ENCODE peak calls at places on chromosomes 7 and 10, in ten cellular contexts. One of them, this sample, is unnamed.

GRCh38 chr10:35040761-35041501 is 49.2 kb downstream of the CUL2 start:
- DNase-seq in progenitor cell of endocrine pancreas: no peak
- DNase-seq in fibroblast of pulmonary artery: peak; percentile 74
- DNase-seq in OCI-LY7: no peak
- DNase-seq in GM12891: no peak
- DNase-seq in ACHN: no peak
- DNase-seq in left lobe of liver: no peak
- DNase-seq in body of pancreas: no peak
- DNase-seq in HFFc6: peak; percentile 73
- DNase-seq in head of caudate nucleus: no peak
- DNase-seq in this sample: no peak

GRCh38 chr10:132554991-132555647 is 17.5 kb downstream of the INPP5A start:
- DNase-seq in progenitor cell of endocrine pancreas: no peak
- DNase-seq in fibroblast of pulmonary artery: no peak
- DNase-seq in OCI-LY7: peak; percentile 82
- DNase-seq in GM12891: peak; percentile 56
- DNase-seq in ACHN: no peak
- DNase-seq in left lobe of liver: peak; percentile 53
- DNase-seq in body of pancreas: peak; percentile 39
- DNase-seq in HFFc6: no peak
- DNase-seq in head of caudate nucleus: no peak
- DNase-seq in this sample: peak; percentile 60

GRCh38 chr7:6650086-6650485 is 13.0 kb downstream of the ZNF316 start:
- DNase-seq in progenitor cell of endocrine pancreas: no peak
- DNase-seq in fibroblast of pulmonary artery: no peak
- DNase-seq in OCI-LY7: no peak
- DNase-seq in GM12891: no peak
- DNase-seq in ACHN: no peak
- DNase-seq in left lobe of liver: no peak
- DNase-seq in body of pancreas: no peak
- DNase-seq in HFFc6: no peak
- DNase-seq in head of caudate nucleus: no peak
- DNase-seq in this sample: no peak

GRCh38 chr7:102993532-102994029 is 80.8 kb downstream of the LRRC17 start:
- DNase-seq in progenitor cell of endocrine pancreas: no peak
- DNase-seq in fibroblast of pulmonary artery: peak; percentile 97
- DNase-seq in OCI-LY7: no peak
- DNase-seq in GM12891: no peak
- DNase-seq in ACHN: no peak
- DNase-seq in left lobe of liver: no peak
- DNase-seq in body of pancreas: peak; percentile 53
- DNase-seq in HFFc6: peak; percentile 22
- DNase-seq in head of caudate nucleus: no peak
- DNase-seq in this sample: no peak

GRCh38 chr10:120942806-120943413 is 91.7 kb downstream of the WDR11 start:
- DNase-seq in progenitor cell of endocrine pancreas: peak; percentile 82
- DNase-seq in fibroblast of pulmonary artery: peak; percentile 85
- DNase-seq in OCI-LY7: peak; percentile 68
- DNase-seq in GM12891: peak; percentile 73
- DNase-seq in ACHN: peak; percentile 64
- DNase-seq in left lobe of liver: peak; percentile 77
- DNase-seq in body of pancreas: peak; percentile 75
- DNase-seq in HFFc6: peak; percentile 74
- DNase-seq in head of caudate nucleus: peak; percentile 90
- DNase-seq in this sample: peak; percentile 63

GRCh38 chr7:22387583-22387982 is 30.6 kb upstream of the RAPGEF5 start:
- DNase-seq in progenitor cell of endocrine pancreas: no peak
- DNase-seq in fibroblast of pulmonary artery: peak; percentile 31
- DNase-seq in OCI-LY7: no peak
- DNase-seq in GM12891: no peak
- DNase-seq in ACHN: no peak
- DNase-seq in left lobe of liver: no peak
- DNase-seq in body of pancreas: peak; percentile 27
- DNase-seq in HFFc6: peak; percentile 35
- DNase-seq in head of caudate nucleus: peak; percentile 55
- DNase-seq in this sample: no peak

GRCh38 chr7:50822716-50823115 is 40.0 kb upstream of the GRB10 start:
- DNase-seq in progenitor cell of endocrine pancreas: no peak
- DNase-seq in fibroblast of pulmonary artery: peak; percentile 50
- DNase-seq in OCI-LY7: no peak
- DNase-seq in GM12891: no peak
- DNase-seq in ACHN: peak; percentile 41
- DNase-seq in left lobe of liver: no peak
- DNase-seq in body of pancreas: no peak
- DNase-seq in HFFc6: peak; percentile 58
- DNase-seq in head of caudate nucleus: no peak
- DNase-seq in this sample: no peak

GRCh38 chr7:7183061-7183832 is 903 bp downstream of the C1GALT1 start:
- DNase-seq in progenitor cell of endocrine pancreas: peak; percentile 48
- DNase-seq in fibroblast of pulmonary artery: peak; percentile 30
- DNase-seq in OCI-LY7: peak; percentile 72
- DNase-seq in GM12891: peak; percentile 23
- DNase-seq in ACHN: peak; percentile 66
- DNase-seq in left lobe of liver: peak; percentile 76
- DNase-seq in body of pancreas: peak; percentile 73
- DNase-seq in HFFc6: peak; percentile 3
- DNase-seq in head of caudate nucleus: peak; percentile 26
- DNase-seq in this sample: peak; percentile 84

GRCh38 chr10:26556756-26557640 is 118.9 kb downstream of the APBB1IP start:
- DNase-seq in progenitor cell of endocrine pancreas: peak; percentile 30
- DNase-seq in fibroblast of pulmonary artery: peak; percentile 74
- DNase-seq in OCI-LY7: peak; percentile 67
- DNase-seq in GM12891: peak; percentile 39
- DNase-seq in ACHN: peak; percentile 67
- DNase-seq in left lobe of liver: no peak
- DNase-seq in body of pancreas: peak; percentile 55
- DNase-seq in HFFc6: peak; percentile 49
- DNase-seq in head of caudate nucleus: peak; percentile 26
- DNase-seq in this sample: no peak

GRCh38 chr10:75466886-75467285 is 35.5 kb downstream of the LRMDA start:
- DNase-seq in progenitor cell of endocrine pancreas: no peak
- DNase-seq in fibroblast of pulmonary artery: no peak
- DNase-seq in OCI-LY7: no peak
- DNase-seq in GM12891: no peak
- DNase-seq in ACHN: no peak
- DNase-seq in left lobe of liver: no peak
- DNase-seq in body of pancreas: no peak
- DNase-seq in HFFc6: no peak
- DNase-seq in head of caudate nucleus: no peak
- DNase-seq in this sample: no peak

GRCh38 chr10:4807803-4808507 is 18.1 kb upstream of the AKR1E2 start:
- DNase-seq in progenitor cell of endocrine pancreas: no peak
- DNase-seq in fibroblast of pulmonary artery: peak; percentile 94
- DNase-seq in OCI-LY7: no peak
- DNase-seq in GM12891: no peak
- DNase-seq in ACHN: peak; percentile 84
- DNase-seq in left lobe of liver: no peak
- DNase-seq in body of pancreas: no peak
- DNase-seq in HFFc6: peak; percentile 77
- DNase-seq in head of caudate nucleus: no peak
- DNase-seq in this sample: peak; percentile 25

GRCh38 chr10:6721964-6722615 is 142.0 kb upstream of the PRKCQ start:
- DNase-seq in progenitor cell of endocrine pancreas: no peak
- DNase-seq in fibroblast of pulmonary artery: peak; percentile 95
- DNase-seq in OCI-LY7: no peak
- DNase-seq in GM12891: no peak
- DNase-seq in ACHN: peak; percentile 35
- DNase-seq in left lobe of liver: no peak
- DNase-seq in body of pancreas: no peak
- DNase-seq in HFFc6: peak; percentile 95
- DNase-seq in head of caudate nucleus: no peak
- DNase-seq in this sample: no peak

GRCh38 chr7:32502656-32503189 is 7.4 kb downstream of the AVL9 start:
- DNase-seq in progenitor cell of endocrine pancreas: no peak
- DNase-seq in fibroblast of pulmonary artery: no peak
- DNase-seq in OCI-LY7: no peak
- DNase-seq in GM12891: no peak
- DNase-seq in ACHN: no peak
- DNase-seq in left lobe of liver: no peak
- DNase-seq in body of pancreas: no peak
- DNase-seq in HFFc6: no peak
- DNase-seq in head of caudate nucleus: no peak
- DNase-seq in this sample: no peak

GRCh38 chr7:15561840-15562239 is at the start of gene AGMO:
- DNase-seq in progenitor cell of endocrine pancreas: no peak
- DNase-seq in fibroblast of pulmonary artery: peak; percentile 28
- DNase-seq in OCI-LY7: no peak
- DNase-seq in GM12891: no peak
- DNase-seq in ACHN: peak; percentile 45
- DNase-seq in left lobe of liver: peak; percentile 94
- DNase-seq in body of pancreas: peak; percentile 52
- DNase-seq in HFFc6: no peak
- DNase-seq in head of caudate nucleus: peak; percentile 82
- DNase-seq in this sample: no peak

GRCh38 chr7:98754041-98754479 is 115.8 kb downstream of the TMEM130 start:
- DNase-seq in progenitor cell of endocrine pancreas: no peak
- DNase-seq in fibroblast of pulmonary artery: no peak
- DNase-seq in OCI-LY7: peak; percentile 53
- DNase-seq in GM12891: no peak
- DNase-seq in ACHN: no peak
- DNase-seq in left lobe of liver: no peak
- DNase-seq in body of pancreas: no peak
- DNase-seq in HFFc6: peak; percentile 19
- DNase-seq in head of caudate nucleus: no peak
- DNase-seq in this sample: no peak

GRCh38 chr10:26860026-26860541 is 674 bp downstream of the ABI1 start:
- DNase-seq in progenitor cell of endocrine pancreas: peak; percentile 57
- DNase-seq in fibroblast of pulmonary artery: peak; percentile 76
- DNase-seq in OCI-LY7: peak; percentile 59
- DNase-seq in GM12891: no peak
- DNase-seq in ACHN: peak; percentile 70
- DNase-seq in left lobe of liver: peak; percentile 60
- DNase-seq in body of pancreas: peak; percentile 68
- DNase-seq in HFFc6: peak; percentile 72
- DNase-seq in head of caudate nucleus: peak; percentile 44
- DNase-seq in this sample: no peak

GRCh38 chr7:42880392-42880791 is 31.5 kb downstream of the C7orf25 start:
- DNase-seq in progenitor cell of endocrine pancreas: no peak
- DNase-seq in fibroblast of pulmonary artery: no peak
- DNase-seq in OCI-LY7: no peak
- DNase-seq in GM12891: no peak
- DNase-seq in ACHN: no peak
- DNase-seq in left lobe of liver: no peak
- DNase-seq in body of pancreas: no peak
- DNase-seq in HFFc6: no peak
- DNase-seq in head of caudate nucleus: no peak
- DNase-seq in this sample: no peak

GRCh38 chr10:99667108-99667751 is 7.9 kb downstream of the ENTPD7 start:
- DNase-seq in progenitor cell of endocrine pancreas: no peak
- DNase-seq in fibroblast of pulmonary artery: peak; percentile 45
- DNase-seq in OCI-LY7: no peak
- DNase-seq in GM12891: no peak
- DNase-seq in ACHN: peak; percentile 87
- DNase-seq in left lobe of liver: no peak
- DNase-seq in body of pancreas: peak; percentile 16
- DNase-seq in HFFc6: peak; percentile 90
- DNase-seq in head of caudate nucleus: no peak
- DNase-seq in this sample: no peak

GRCh38 chr10:118249714-118250113 is 92.4 kb downstream of the FAM204A start:
- DNase-seq in progenitor cell of endocrine pancreas: no peak
- DNase-seq in fibroblast of pulmonary artery: no peak
- DNase-seq in OCI-LY7: no peak
- DNase-seq in GM12891: no peak
- DNase-seq in ACHN: no peak
- DNase-seq in left lobe of liver: no peak
- DNase-seq in body of pancreas: no peak
- DNase-seq in HFFc6: no peak
- DNase-seq in head of caudate nucleus: no peak
- DNase-seq in this sample: no peak

GRCh38 chr7:44063894-44064651 is 1.3 kb downstream of the PGAM2 start:
- DNase-seq in progenitor cell of endocrine pancreas: no peak
- DNase-seq in fibroblast of pulmonary artery: no peak
- DNase-seq in OCI-LY7: no peak
- DNase-seq in GM12891: no peak
- DNase-seq in ACHN: no peak
- DNase-seq in left lobe of liver: no peak
- DNase-seq in body of pancreas: no peak
- DNase-seq in HFFc6: no peak
- DNase-seq in head of caudate nucleus: no peak
- DNase-seq in this sample: no peak

This sample was measured in GM06990.